ENCODE peak calls at places on chromosomes 4 and X, in ten cellular contexts. A is progenitor cell of endocrine pancreas; W is left lung; O is glutamatergic neuron; E is CD4-positive, alpha-beta T cell; F is heart left ventricle; V is DND-41; D is astrocyte of the spinal cord; Z is body of pancreas; K is activated CD8-positive, alpha-beta T cell treated with anti-CD3 and anti-CD28 coated beads for 36 hours. Q is an unnamed sample.

GRCh38 chrX:130741584-130741983 is 161.4 kb downstream of the ENOX2 start:
- DNase-seq in A (no peak), W (no peak), O (no peak), E (no peak), F (no peak), V (no peak), D (no peak), Z (no peak), K (no peak), Q (no peak)

GRCh38 chr4:186037692-186038658 is 31.0 kb upstream of the TLR3 start:
- DNase-seq in A (peak), W (no peak), O (no peak), E (no peak), F (peak), V (peak), D (peak), Z (peak), K (peak), Q (no peak)

GRCh38 chr4:5710962-5711478 is at the start of gene EVC:
- DNase-seq in A (peak), W (peak), O (peak), E (no peak), F (peak), V (no peak), D (peak), Z (peak), K (peak), Q (peak)

GRCh38 chrX:46354481-46354880 is 190.7 kb downstream of the ZNF674 start:
- DNase-seq in A (no peak), W (no peak), O (no peak), E (no peak), F (no peak), V (no peak), D (peak), Z (no peak), K (no peak), Q (no peak)

GRCh38 chr4:25792200-25792791 is 70.5 kb downstream of the SEL1L3 start:
- DNase-seq in A (no peak), W (no peak), O (peak), E (no peak), F (no peak), V (peak), D (no peak), Z (peak), K (peak), Q (no peak)

GRCh38 chr4:177023951-177024350 is 231.2 kb upstream of the VEGFC start:
- DNase-seq in A (no peak), W (no peak), O (no peak), E (no peak), F (no peak), V (no peak), D (no peak), Z (no peak), K (no peak), Q (no peak)

GRCh38 chr4:6986067-6986780 is 56.9 kb upstream of the TADA2B start:
- DNase-seq in A (no peak), W (peak), O (peak), E (no peak), F (peak), V (no peak), D (peak), Z (no peak), K (no peak), Q (no peak)

GRCh38 chr4:154911097-154911496 is 130.0 kb downstream of the RBM46 start:
- DNase-seq in A (no peak), W (no peak), O (no peak), E (no peak), F (no peak), V (no peak), D (no peak), Z (no peak), K (no peak), Q (no peak)

GRCh38 chr4:168451331-168451730 is 29.0 kb downstream of the DDX60L start:
- DNase-seq in A (no peak), W (no peak), O (no peak), E (no peak), F (no peak), V (no peak), D (no peak), Z (no peak), K (no peak), Q (no peak)

GRCh38 chrX:109714340-109714958 is 18.6 kb downstream of the ACSL4 start:
- DNase-seq in A (no peak), W (no peak), O (no peak), E (no peak), F (no peak), V (no peak), D (peak), Z (no peak), K (no peak), Q (no peak)

GRCh38 chr4:54277691-54278090 is 48.6 kb downstream of the PDGFRA start:
- DNase-seq in A (no peak), W (no peak), O (no peak), E (no peak), F (no peak), V (no peak), D (peak), Z (no peak), K (no peak), Q (no peak)

GRCh38 chr4:144674711-144675110 is 28.8 kb downstream of the HHIP start:
- DNase-seq in A (no peak), W (no peak), O (no peak), E (no peak), F (no peak), V (no peak), D (no peak), Z (no peak), K (no peak), Q (no peak)

GRCh38 chrX:48761674-48762471 is at the start of gene GLOD5:
- DNase-seq in A (peak), W (peak), O (peak), E (no peak), F (no peak), V (peak), D (no peak), Z (peak), K (peak), Q (no peak)

GRCh38 chrX:39972340-39972739 is 125.4 kb downstream of the BCOR start:
- DNase-seq in A (no peak), W (no peak), O (no peak), E (no peak), F (no peak), V (no peak), D (peak), Z (no peak), K (no peak), Q (no peak)

GRCh38 chrX:47030339-47030738 is 47.9 kb upstream of the RGN start:
- DNase-seq in A (no peak), W (no peak), O (no peak), E (no peak), F (no peak), V (peak), D (peak), Z (no peak), K (peak), Q (no peak)

GRCh38 chr4:537436-538264 is 38.4 kb downstream of the TMEM271 start:
- DNase-seq in A (no peak), W (no peak), O (no peak), E (no peak), F (peak), V (no peak), D (no peak), Z (no peak), K (no peak), Q (no peak)

GRCh38 chrX:31201503-31201902 is 129.7 kb upstream of the FTHL17 start:
- DNase-seq in A (no peak), W (no peak), O (no peak), E (no peak), F (no peak), V (no peak), D (no peak), Z (no peak), K (no peak), Q (no peak)

GRCh38 chrX:23694606-23695005 is 27.3 kb downstream of the PRDX4 start:
- DNase-seq in A (peak), W (peak), O (peak), E (peak), F (peak), V (peak), D (peak), Z (peak), K (peak), Q (no peak)

GRCh38 chr4:40550900-40551546 is 78.6 kb downstream of the RBM47 start:
- DNase-seq in A (no peak), W (no peak), O (no peak), E (no peak), F (no peak), V (peak), D (peak), Z (peak), K (peak), Q (no peak)

GRCh38 chr4:28225005-28225404 is 1364.4 kb downstream of the STIM2 start:
- DNase-seq in A (peak), W (no peak), O (peak), E (no peak), F (no peak), V (no peak), D (peak), Z (no peak), K (no peak), Q (no peak)

GRCh38 chr4:139876328-139876941 is 210.8 kb downstream of the MGST2 start:
- DNase-seq in A (no peak), W (no peak), O (no peak), E (no peak), F (no peak), V (no peak), D (no peak), Z (no peak), K (peak), Q (no peak)

GRCh38 chr4:97942951-97943350 is 200.3 kb downstream of the STPG2 start:
- DNase-seq in A (no peak), W (no peak), O (no peak), E (no peak), F (no peak), V (no peak), D (no peak), Z (no peak), K (no peak), Q (no peak)

DNA sequence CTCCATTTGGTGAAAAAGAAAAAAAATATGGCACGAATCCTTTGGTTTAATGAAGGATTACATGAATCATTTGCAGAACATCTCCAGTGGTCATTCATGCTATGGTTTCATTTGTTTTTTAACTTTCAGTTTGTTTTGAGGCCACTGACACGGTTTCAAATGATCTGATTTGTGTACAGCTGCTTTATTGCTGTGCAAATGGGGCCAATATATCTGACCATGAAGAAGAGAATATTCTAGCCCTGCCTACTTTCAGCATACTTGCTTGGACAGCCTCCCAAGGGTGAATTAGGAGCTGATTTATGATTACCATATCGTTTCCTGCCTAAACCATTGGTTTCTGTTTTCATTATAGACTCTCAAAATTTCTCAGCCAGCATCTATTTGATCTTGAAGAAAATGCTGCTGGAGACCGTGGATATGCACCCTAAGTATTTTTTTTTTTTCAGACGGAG is 30.7 kb downstream of the SPARCL1 start:
- DNase-seq in A (no peak), W (no peak), O (no peak), E (no peak), F (no peak), V (no peak), D (peak), Z (no peak), K (no peak), Q (no peak)
- TF ChIP-seq CTCF in A (no peak), W (no peak), O (no peak), E (no peak), F (no peak), V (no peak), D (no peak), Z (no peak), K (no peak), Q (no peak)

DNA sequence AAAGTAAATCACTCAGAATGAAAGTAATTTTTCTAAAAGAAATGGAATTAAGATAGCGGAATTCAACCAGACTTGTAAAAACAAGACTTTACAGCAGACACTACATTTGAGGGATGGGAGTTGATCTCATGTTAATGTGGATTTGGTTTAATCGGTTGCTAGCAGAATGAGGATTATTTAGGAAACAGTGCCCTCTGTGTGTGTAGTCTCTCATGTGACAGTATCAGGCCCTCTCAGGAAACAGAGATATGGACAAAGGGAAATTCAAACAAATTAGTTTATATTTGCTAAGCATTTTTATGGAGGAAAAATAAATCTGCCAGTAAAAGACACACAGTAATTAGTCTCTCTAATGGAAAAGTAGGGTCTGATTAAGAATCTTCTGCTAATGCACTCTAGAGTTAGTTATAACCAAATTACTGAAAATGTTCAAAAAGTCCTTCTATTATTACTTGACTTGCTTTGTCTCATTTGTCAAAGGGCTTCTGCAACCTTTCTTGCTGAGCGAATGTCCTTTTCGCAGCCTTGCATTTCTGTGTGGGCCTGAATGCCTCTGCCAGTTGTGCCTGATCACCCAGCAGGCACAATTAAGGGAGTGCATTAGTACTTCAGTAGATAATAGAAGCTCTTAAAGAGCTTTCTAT is 1282.3 kb upstream of the TENM3 start:
- DNase-seq in A (no peak), W (no peak), O (no peak), E (no peak), F (no peak), V (no peak), D (no peak), Z (no peak), K (no peak), Q (no peak)
- TF ChIP-seq CTCF in A (no peak), W (no peak), O (no peak), E (no peak), F (no peak), V (no peak), D (peak), Z (no peak), K (no peak), Q (no peak)

GRCh38 chr4:75948822-75949444 is 8.1 kb upstream of the NAAA start:
- DNase-seq in A (no peak), W (no peak), O (no peak), E (no peak), F (no peak), V (no peak), D (no peak), Z (no peak), K (no peak), Q (no peak)
- TF ChIP-seq CTCF in A (no peak), W (no peak), O (no peak), E (no peak), F (no peak), V (no peak), D (no peak), Z (no peak), K (no peak), Q (no peak)

GRCh38 chrX:8869812-8870211 is 68.6 kb upstream of the FAM9A start:
- DNase-seq in A (no peak), W (no peak), O (no peak), E (no peak), F (no peak), V (no peak), D (no peak), Z (no peak), K (no peak), Q (no peak)

GRCh38 chrX:8870411-8870810 is 69.2 kb upstream of the FAM9A start:
- DNase-seq in A (no peak), W (no peak), O (no peak), E (no peak), F (no peak), V (no peak), D (no peak), Z (no peak), K (no peak), Q (no peak)

GRCh38 chrX:8868070-8868795 is 67.0 kb upstream of the FAM9A start:
- DNase-seq in A (no peak), W (no peak), O (no peak), E (no peak), F (no peak), V (no peak), D (peak), Z (no peak), K (no peak), Q (no peak)

GRCh38 chrX:8867454-8867853 is 66.3 kb upstream of the FAM9A start:
- DNase-seq in A (no peak), W (no peak), O (no peak), E (no peak), F (no peak), V (no peak), D (no peak), Z (no peak), K (no peak), Q (no peak)

GRCh38 chrX:8868906-8869305 is 67.7 kb upstream of the FAM9A start:
- DNase-seq in A (no peak), W (no peak), O (no peak), E (no peak), F (no peak), V (no peak), D (peak), Z (no peak), K (no peak), Q (no peak)
- TF ChIP-seq CTCF in A (no peak), W (no peak), O (no peak), E (no peak), F (peak), V (no peak), D (peak), Z (no peak), K (no peak), Q (no peak)

GRCh38 chr4:77695769-77696168 is 90.1 kb downstream of the CXCL13 start:
- DNase-seq in A (no peak), W (no peak), O (no peak), E (no peak), F (no peak), V (no peak), D (peak), Z (no peak), K (no peak), Q (no peak)

GRCh38 chr4:77692847-77693432 is 87.3 kb downstream of the CXCL13 start:
- DNase-seq in A (no peak), W (no peak), O (no peak), E (no peak), F (no peak), V (no peak), D (no peak), Z (no peak), K (no peak), Q (no peak)

GRCh38 chr4:77699731-77700210 is 94.2 kb downstream of the CXCL13 start:
- DNase-seq in A (no peak), W (no peak), O (peak), E (no peak), F (no peak), V (no peak), D (peak), Z (no peak), K (no peak), Q (no peak)

GRCh38 chr4:77701111-77701510 is 95.5 kb downstream of the CXCL13 start:
- DNase-seq in A (no peak), W (no peak), O (no peak), E (no peak), F (no peak), V (no peak), D (no peak), Z (no peak), K (no peak), Q (no peak)

GRCh38 chr4:77697860-77698599 is 92.4 kb downstream of the CXCL13 start:
- DNase-seq in A (no peak), W (no peak), O (no peak), E (no peak), F (no peak), V (no peak), D (peak), Z (peak), K (no peak), Q (no peak)
- TF ChIP-seq CTCF in A (peak), W (peak), O (no peak), E (no peak), F (peak), V (peak), D (peak), Z (peak), K (no peak), Q (no peak)

GRCh38 chr4:181549789-181550188 is 693.4 kb upstream of the TENM3 start:
- DNase-seq in A (no peak), W (no peak), O (no peak), E (no peak), F (no peak), V (no peak), D (no peak), Z (no peak), K (no peak), Q (no peak)

GRCh38 chr4:181550381-181550780 is 692.8 kb upstream of the TENM3 start:
- DNase-seq in A (no peak), W (no peak), O (no peak), E (no peak), F (no peak), V (no peak), D (no peak), Z (no peak), K (no peak), Q (no peak)

GRCh38 chr4:181548873-181549541 is 694.2 kb upstream of the TENM3 start:
- DNase-seq in A (no peak), W (no peak), O (no peak), E (no peak), F (no peak), V (no peak), D (peak), Z (no peak), K (no peak), Q (no peak)
- TF ChIP-seq CTCF in A (no peak), W (no peak), O (no peak), E (no peak), F (no peak), V (no peak), D (no peak), Z (no peak), K (no peak), Q (no peak)

DNA sequence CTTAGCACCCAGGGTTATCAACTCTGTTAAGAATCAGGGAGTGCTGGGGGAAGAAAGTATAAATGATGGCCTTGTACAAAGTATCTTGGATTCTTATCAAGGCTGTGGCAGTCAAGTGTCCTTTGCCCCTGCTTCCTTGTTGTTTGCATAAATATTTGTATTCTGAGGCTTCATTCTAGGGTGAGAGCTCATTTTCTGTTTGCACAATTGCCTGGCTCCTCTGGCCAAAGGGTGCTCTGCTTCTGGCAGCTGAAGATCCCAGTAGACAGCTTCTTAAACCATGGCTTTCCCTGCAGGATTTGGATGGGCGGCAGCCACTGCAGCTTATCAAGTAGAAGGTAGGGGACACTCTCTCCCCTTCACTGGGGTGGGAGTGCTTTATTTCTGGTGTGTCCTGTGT is at the start of gene GBA3:
- DNase-seq in A (no peak), W (no peak), O (no peak), E (no peak), F (no peak), V (no peak), D (no peak), Z (no peak), K (no peak), Q (no peak)
- TF ChIP-seq CTCF in A (no peak), W (no peak), O (no peak), E (no peak), F (no peak), V (no peak), D (no peak), Z (no peak), K (no peak), Q (no peak)

Q was measured in omental fat pad.